ENCODE peak calls at places on chromosomes 3 and 15, in six cellular contexts. P is stimulated activated CD8-positive, alpha-beta memory T cell treated with anti-CD3 and anti-CD28 coated beads, Interleukin-4, amount 100 ng/mL, for 4 hours; G is thoracic aorta; U is GM03348; B is SHP77; Z is A172. O is an unnamed sample.

GRCh38 chr3:66110840-66111239 is 72.1 kb upstream of the MAGI1 start:
- DNase-seq in U (no peak), Z (no peak), B (no peak), G (no peak), P (no peak), O (no peak)

GRCh38 chr3:156633335-156633734 is 41.1 kb upstream of the TIPARP start:
- DNase-seq in U (peak; percentile 91), B (no peak), G (peak; percentile 15), P (no peak), Z (no peak), O (peak; percentile 77)

GRCh38 chr15:96327155-96327741 is 3.3 kb upstream of the NR2F2 start:
- DNase-seq in U (peak; percentile 75), Z (peak; percentile 82), B (peak; percentile 31), G (no peak), P (no peak), O (peak; percentile 27)

GRCh38 chr3:173970206-173970605 is 572.7 kb downstream of the NLGN1 start:
- DNase-seq in Z (no peak), P (no peak), G (no peak), U (no peak), B (no peak), O (no peak)

GRCh38 chr3:114299421-114299820 is 5.6 kb downstream of the TIGIT start:
- DNase-seq in B (peak; percentile 49), U (peak; percentile 33), G (no peak), P (no peak), Z (peak; percentile 29), O (no peak)

GRCh38 chr15:40768492-40769309 is 1.1 kb upstream of the C15orf62 start:
- DNase-seq in G (no peak), Z (no peak), U (no peak), B (no peak), P (no peak), O (peak; percentile 63)

GRCh38 chr3:30098656-30099454 is 507.5 kb upstream of the TGFBR2 start:
- DNase-seq in Z (peak; percentile 43), U (peak; percentile 52), B (no peak), G (no peak), P (no peak), O (no peak)

GRCh38 chr15:64865998-64866520 is 24.3 kb downstream of the PLEKHO2 start:
- DNase-seq in U (peak; percentile 70), B (no peak), P (no peak), G (no peak), Z (peak; percentile 93), O (no peak)

GRCh38 chr3:187833799-187834578 is 88.7 kb upstream of the BCL6 start:
- DNase-seq in G (no peak), U (no peak), B (no peak), P (no peak), Z (no peak), O (no peak)

GRCh38 chr3:186783731-186784515 is 546 bp downstream of the EIF4A2 start:
- DNase-seq in B (peak; percentile 43), G (peak; percentile 49), P (peak; percentile 65), Z (peak; percentile 59), U (peak; percentile 90), O (peak; percentile 76)

GRCh38 chr3:123034120-123034519 is 6.6 kb upstream of the SEMA5B start:
- DNase-seq in P (no peak), Z (no peak), U (no peak), B (no peak), G (no peak), O (no peak)

GRCh38 chr15:61396235-61396927 is 167.3 kb upstream of the RORA start:
- DNase-seq in U (no peak), P (no peak), G (no peak), B (no peak), Z (no peak), O (no peak)

GRCh38 chr3:146218880-146219866 is 31.7 kb downstream of the PLSCR4 start:
- DNase-seq in B (no peak), G (no peak), P (no peak), U (peak; percentile 20), Z (peak; percentile 35), O (no peak)

GRCh38 chr15:59691194-59691805 is 2.2 kb upstream of the BNIP2 start:
- DNase-seq in P (no peak), B (peak; percentile 12), Z (peak; percentile 14), U (peak; percentile 40), G (no peak), O (no peak)

GRCh38 chr3:152350139-152350538 is 81.4 kb downstream of the MBNL1 start:
- DNase-seq in Z (peak; percentile 36), U (peak; percentile 29), B (no peak), G (no peak), P (no peak), O (no peak)

GRCh38 chr3:38125305-38126120 is 11.4 kb downstream of the ACAA1 start:
- DNase-seq in P (no peak), B (no peak), Z (no peak), G (no peak), U (no peak), O (peak; percentile 53)

GRCh38 chr3:52403271-52403841 is 41.5 kb downstream of the SEMA3G start:
- DNase-seq in G (no peak), B (no peak), U (no peak), P (no peak), Z (no peak), O (peak; percentile 58)

O was measured in tibial artery.